ENCODE peak calls at places on chromosomes 4 and X, in six cellular contexts. One of them, this sample, is unnamed.

GRCh38 chrX:50903387-50904027 is 7.0 kb upstream of the BMP15 start:
- DNase-seq in astrocyte of the cerebellum: peak; percentile 22
- DNase-seq in MCF 10A: peak; percentile 60
- DNase-seq in Peyer's patch: peak; percentile 45
- DNase-seq in GM13976: peak; percentile 37
- DNase-seq in cardiac fibroblast: peak; percentile 34
- DNase-seq in this sample: no peak

GRCh38 chr4:174526731-174527130 is 4.4 kb upstream of the HPGD start:
- DNase-seq in astrocyte of the cerebellum: no peak
- DNase-seq in MCF 10A: no peak
- DNase-seq in Peyer's patch: no peak
- DNase-seq in GM13976: no peak
- DNase-seq in cardiac fibroblast: no peak
- DNase-seq in this sample: no peak

GRCh38 chr4:7581477-7581876 is 146.7 kb upstream of the PSAPL1 start:
- DNase-seq in astrocyte of the cerebellum: peak; percentile 5
- DNase-seq in MCF 10A: peak; percentile 36
- DNase-seq in Peyer's patch: no peak
- DNase-seq in GM13976: no peak
- DNase-seq in cardiac fibroblast: peak; percentile 10
- DNase-seq in this sample: no peak

GRCh38 chrX:103254171-103254824 is 657 bp downstream of the TCEAL8 start:
- DNase-seq in astrocyte of the cerebellum: no peak
- DNase-seq in MCF 10A: peak; percentile 35
- DNase-seq in Peyer's patch: peak; percentile 75
- DNase-seq in GM13976: peak; percentile 34
- DNase-seq in cardiac fibroblast: peak; percentile 44
- DNase-seq in this sample: no peak

GRCh38 chr4:5770051-5770450 is 59.0 kb downstream of the EVC start:
- DNase-seq in astrocyte of the cerebellum: no peak
- DNase-seq in MCF 10A: no peak
- DNase-seq in Peyer's patch: no peak
- DNase-seq in GM13976: no peak
- DNase-seq in cardiac fibroblast: no peak
- DNase-seq in this sample: no peak

GRCh38 chrX:21725498-21725897 is 32.4 kb downstream of the SMPX start:
- DNase-seq in astrocyte of the cerebellum: no peak
- DNase-seq in MCF 10A: peak; percentile 66
- DNase-seq in Peyer's patch: no peak
- DNase-seq in GM13976: no peak
- DNase-seq in cardiac fibroblast: no peak
- DNase-seq in this sample: no peak

GRCh38 chr4:1368421-1369090 is 21.5 kb downstream of the UVSSA start:
- DNase-seq in astrocyte of the cerebellum: no peak
- DNase-seq in MCF 10A: no peak
- DNase-seq in Peyer's patch: no peak
- DNase-seq in GM13976: no peak
- DNase-seq in cardiac fibroblast: no peak
- DNase-seq in this sample: no peak

GRCh38 chr4:153143527-153144348 is 60.5 kb upstream of the TRIM2 start:
- DNase-seq in astrocyte of the cerebellum: peak; percentile 76
- DNase-seq in MCF 10A: peak; percentile 43
- DNase-seq in Peyer's patch: peak; percentile 56
- DNase-seq in GM13976: no peak
- DNase-seq in cardiac fibroblast: peak; percentile 33
- DNase-seq in this sample: peak; percentile 24

GRCh38 chr4:108060164-108060563 is 70.5 kb downstream of the HADH start:
- DNase-seq in astrocyte of the cerebellum: peak; percentile 49
- DNase-seq in MCF 10A: peak; percentile 45
- DNase-seq in Peyer's patch: no peak
- DNase-seq in GM13976: no peak
- DNase-seq in cardiac fibroblast: peak; percentile 41
- DNase-seq in this sample: no peak

GRCh38 chr4:5710065-5710961 is 688 bp upstream of the EVC start:
- DNase-seq in astrocyte of the cerebellum: no peak
- DNase-seq in MCF 10A: peak; percentile 40
- DNase-seq in Peyer's patch: no peak
- DNase-seq in GM13976: no peak
- DNase-seq in cardiac fibroblast: peak; percentile 30
- DNase-seq in this sample: no peak

GRCh38 chrX:20654596-20655106 is 387.9 kb upstream of the RPS6KA3 start:
- DNase-seq in astrocyte of the cerebellum: no peak
- DNase-seq in MCF 10A: peak; percentile 22
- DNase-seq in Peyer's patch: no peak
- DNase-seq in GM13976: no peak
- DNase-seq in cardiac fibroblast: no peak
- DNase-seq in this sample: no peak

GRCh38 chrX:48833531-48834138 is 1.8 kb downstream of the PCSK1N start:
- DNase-seq in astrocyte of the cerebellum: no peak
- DNase-seq in MCF 10A: no peak
- DNase-seq in Peyer's patch: no peak
- DNase-seq in GM13976: peak; percentile 18
- DNase-seq in cardiac fibroblast: no peak
- DNase-seq in this sample: no peak

GRCh38 chr4:110654254-110654635 is 31.4 kb upstream of the PITX2 start:
- DNase-seq in astrocyte of the cerebellum: no peak
- DNase-seq in MCF 10A: no peak
- DNase-seq in Peyer's patch: no peak
- DNase-seq in GM13976: no peak
- DNase-seq in cardiac fibroblast: peak; percentile 41
- DNase-seq in this sample: no peak

GRCh38 chrX:17475820-17476219 is 100.8 kb downstream of the NHS start:
- DNase-seq in astrocyte of the cerebellum: no peak
- DNase-seq in MCF 10A: peak; percentile 15
- DNase-seq in Peyer's patch: no peak
- DNase-seq in GM13976: no peak
- DNase-seq in cardiac fibroblast: peak; percentile 36
- DNase-seq in this sample: no peak

GRCh38 chr4:182768821-182769220 is 148.4 kb downstream of the DCTD start:
- DNase-seq in astrocyte of the cerebellum: no peak
- DNase-seq in MCF 10A: no peak
- DNase-seq in Peyer's patch: no peak
- DNase-seq in GM13976: no peak
- DNase-seq in cardiac fibroblast: no peak
- DNase-seq in this sample: no peak

GRCh38 chr4:37882665-37883296 is 8.1 kb upstream of the TBC1D1 start:
- DNase-seq in astrocyte of the cerebellum: no peak
- DNase-seq in MCF 10A: peak; percentile 65
- DNase-seq in Peyer's patch: no peak
- DNase-seq in GM13976: no peak
- DNase-seq in cardiac fibroblast: no peak
- DNase-seq in this sample: no peak

GRCh38 chr4:37889849-37890500 is 909 bp upstream of the TBC1D1 start:
- DNase-seq in astrocyte of the cerebellum: no peak
- DNase-seq in MCF 10A: no peak
- DNase-seq in Peyer's patch: no peak
- DNase-seq in GM13976: no peak
- DNase-seq in cardiac fibroblast: no peak
- DNase-seq in this sample: no peak

GRCh38 chr4:37885496-37885895 is 5.4 kb upstream of the TBC1D1 start:
- DNase-seq in astrocyte of the cerebellum: no peak
- DNase-seq in MCF 10A: no peak
- DNase-seq in Peyer's patch: no peak
- DNase-seq in GM13976: peak; percentile 32
- DNase-seq in cardiac fibroblast: peak; percentile 59
- DNase-seq in this sample: no peak

GRCh38 chr4:37879365-37879764 is 11.5 kb upstream of the TBC1D1 start:
- DNase-seq in astrocyte of the cerebellum: no peak
- DNase-seq in MCF 10A: no peak
- DNase-seq in Peyer's patch: no peak
- DNase-seq in GM13976: no peak
- DNase-seq in cardiac fibroblast: no peak
- DNase-seq in this sample: no peak

GRCh38 chr4:37884855-37885487 is 5.9 kb upstream of the TBC1D1 start:
- DNase-seq in astrocyte of the cerebellum: no peak
- DNase-seq in MCF 10A: no peak
- DNase-seq in Peyer's patch: no peak
- DNase-seq in GM13976: no peak
- DNase-seq in cardiac fibroblast: no peak
- DNase-seq in this sample: no peak
- TF ChIP-seq CTCF in astrocyte of the cerebellum: no peak
- TF ChIP-seq CTCF in MCF 10A: no peak
- TF ChIP-seq CTCF in Peyer's patch: no peak
- TF ChIP-seq CTCF in GM13976: no peak
- TF ChIP-seq CTCF in cardiac fibroblast: no peak
- TF ChIP-seq CTCF in this sample: no peak

DNA sequence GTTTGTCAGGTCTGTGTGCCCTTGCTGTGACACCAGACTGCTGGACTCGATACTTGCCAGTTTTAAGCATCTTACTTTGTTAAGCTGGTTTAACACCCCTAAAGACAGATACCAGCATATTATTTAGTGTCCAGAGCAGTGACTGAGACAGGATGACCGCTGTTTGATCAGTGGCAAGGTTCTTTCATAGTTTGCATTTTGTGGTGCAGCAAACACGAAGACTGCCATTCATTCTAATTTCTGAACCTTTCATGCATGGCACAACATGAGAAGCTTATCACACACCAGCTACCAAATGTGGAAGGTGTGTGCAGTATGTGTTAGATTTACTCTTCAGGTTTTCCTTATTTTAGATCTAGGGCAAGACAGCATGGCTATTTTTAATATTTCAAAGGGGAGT is 28.2 kb downstream of the JADE1 start:
- DNase-seq in astrocyte of the cerebellum: no peak
- DNase-seq in MCF 10A: no peak
- DNase-seq in Peyer's patch: no peak
- DNase-seq in GM13976: no peak
- DNase-seq in cardiac fibroblast: no peak
- DNase-seq in this sample: no peak
- TF ChIP-seq CTCF in astrocyte of the cerebellum: no peak
- TF ChIP-seq CTCF in MCF 10A: no peak
- TF ChIP-seq CTCF in Peyer's patch: no peak
- TF ChIP-seq CTCF in GM13976: no peak
- TF ChIP-seq CTCF in cardiac fibroblast: no peak
- TF ChIP-seq CTCF in this sample: no peak

GRCh38 chr4:88284378-88285234 is at the start of gene PPM1K:
- DNase-seq in astrocyte of the cerebellum: peak; percentile 95
- DNase-seq in MCF 10A: peak; percentile 97
- DNase-seq in Peyer's patch: peak; percentile 100
- DNase-seq in GM13976: peak; percentile 94
- DNase-seq in cardiac fibroblast: peak; percentile 99
- DNase-seq in this sample: peak; percentile 98
- TF ChIP-seq CTCF in astrocyte of the cerebellum: peak; percentile 11
- TF ChIP-seq CTCF in MCF 10A: no peak
- TF ChIP-seq CTCF in Peyer's patch: no peak
- TF ChIP-seq CTCF in GM13976: no peak
- TF ChIP-seq CTCF in cardiac fibroblast: no peak
- TF ChIP-seq CTCF in this sample: peak; percentile 16

DNA sequence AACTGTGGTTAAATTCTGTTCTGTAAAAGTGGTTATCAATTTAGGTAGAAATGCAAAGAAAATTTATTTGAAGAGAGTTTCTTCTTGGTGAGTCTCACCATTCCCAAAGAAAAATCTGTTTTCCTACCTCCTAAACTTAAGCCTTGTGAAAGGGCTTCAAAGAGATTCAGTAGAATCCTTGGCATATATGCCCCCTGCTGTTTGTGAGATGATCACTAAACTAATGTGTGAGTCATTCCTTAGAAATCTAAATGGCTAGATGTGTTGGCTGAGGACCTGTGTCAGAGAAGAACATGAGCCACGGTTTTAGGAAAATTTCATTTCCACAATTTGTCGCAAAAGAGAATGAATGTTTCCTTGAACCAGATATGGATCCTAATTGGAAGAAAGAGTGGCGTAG is 260.9 kb downstream of the SLC7A11 start:
- DNase-seq in astrocyte of the cerebellum: no peak
- DNase-seq in MCF 10A: peak; percentile 70
- DNase-seq in Peyer's patch: no peak
- DNase-seq in GM13976: no peak
- DNase-seq in cardiac fibroblast: peak; percentile 47
- DNase-seq in this sample: no peak
- TF ChIP-seq CTCF in astrocyte of the cerebellum: no peak
- TF ChIP-seq CTCF in MCF 10A: peak; percentile 20
- TF ChIP-seq CTCF in Peyer's patch: no peak
- TF ChIP-seq CTCF in GM13976: no peak
- TF ChIP-seq CTCF in cardiac fibroblast: peak; percentile 11
- TF ChIP-seq CTCF in this sample: no peak

GRCh38 chr4:151238477-151238876 is 38.5 kb upstream of the PRSS48 start:
- DNase-seq in astrocyte of the cerebellum: peak; percentile 22
- DNase-seq in MCF 10A: no peak
- DNase-seq in Peyer's patch: no peak
- DNase-seq in GM13976: no peak
- DNase-seq in cardiac fibroblast: peak; percentile 52
- DNase-seq in this sample: no peak
- TF ChIP-seq CTCF in astrocyte of the cerebellum: no peak
- TF ChIP-seq CTCF in MCF 10A: no peak
- TF ChIP-seq CTCF in Peyer's patch: no peak
- TF ChIP-seq CTCF in GM13976: no peak
- TF ChIP-seq CTCF in cardiac fibroblast: no peak
- TF ChIP-seq CTCF in this sample: no peak

DNA sequence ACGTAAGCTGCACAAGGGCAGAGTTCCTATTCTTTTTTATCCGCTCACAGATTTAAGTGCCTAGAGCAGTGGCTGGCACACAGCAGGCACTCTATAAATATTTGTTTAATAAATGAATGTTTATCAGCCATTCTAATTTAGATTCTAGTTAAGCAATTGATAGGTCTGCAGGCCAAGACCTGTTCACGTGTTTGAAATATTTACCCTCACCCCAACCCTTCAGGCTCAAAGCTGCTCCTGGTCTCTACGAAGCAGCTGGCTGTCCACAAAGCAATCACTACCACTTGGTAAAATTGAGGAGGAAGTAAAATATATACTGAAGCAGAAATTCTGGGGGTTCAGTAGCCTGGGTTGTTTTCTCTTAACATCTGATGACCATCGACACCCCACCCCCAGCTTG is 158.1 kb downstream of the MGST2 start:
- DNase-seq in astrocyte of the cerebellum: no peak
- DNase-seq in MCF 10A: no peak
- DNase-seq in Peyer's patch: no peak
- DNase-seq in GM13976: no peak
- DNase-seq in cardiac fibroblast: no peak
- DNase-seq in this sample: no peak
- TF ChIP-seq CTCF in astrocyte of the cerebellum: no peak
- TF ChIP-seq CTCF in MCF 10A: no peak
- TF ChIP-seq CTCF in Peyer's patch: no peak
- TF ChIP-seq CTCF in GM13976: no peak
- TF ChIP-seq CTCF in cardiac fibroblast: no peak
- TF ChIP-seq CTCF in this sample: no peak

This sample was measured in AG09319.